ENCODE peak calls at places on chromosomes 5 and 9, in ten cellular contexts. K, I, B, Z, C, G, M, N, H and L are unnamed samples.

GRCh38 chr9:126301985-126302603 is 24.5 kb upstream of the MVB12B start:
- DNase-seq in K (peak), I (no peak), B (peak), Z (peak), C (peak), G (peak), M (peak), N (peak), H (no peak), L (peak)

GRCh38 chr9:108748776-108749175 is 107.0 kb downstream of the ACTL7B start:
- DNase-seq in K (no peak), I (no peak), B (no peak), Z (no peak), C (no peak), G (peak), M (no peak), N (no peak), H (no peak), L (no peak)

GRCh38 chr5:21654-22233 is 70.2 kb upstream of the PLEKHG4B start:
- DNase-seq in K (peak), I (no peak), B (no peak), Z (peak), C (peak), G (no peak), M (no peak), N (no peak), H (no peak), L (no peak)

GRCh38 chr5:1542755-1543154 is 19.0 kb upstream of the LPCAT1 start:
- DNase-seq in K (no peak), I (no peak), B (no peak), Z (peak), C (peak), G (peak), M (no peak), N (no peak), H (peak), L (peak)

GRCh38 chr5:168681556-168682183 is 102.5 kb upstream of the PANK3 start:
- DNase-seq in K (peak), I (no peak), B (no peak), Z (peak), C (no peak), G (peak), M (no peak), N (no peak), H (no peak), L (no peak)

GRCh38 chr9:83299556-83299955 is 236.6 kb upstream of the RASEF start:
- DNase-seq in K (peak), I (no peak), B (no peak), Z (peak), C (peak), G (no peak), M (no peak), N (no peak), H (no peak), L (no peak)

GRCh38 chr5:15645376-15645775 is 145.4 kb downstream of the FBXL7 start:
- DNase-seq in K (peak), I (no peak), B (no peak), Z (peak), C (no peak), G (no peak), M (no peak), N (no peak), H (no peak), L (no peak)

GRCh38 chr5:151082274-151082902 is 1.6 kb upstream of the TNIP1 start:
- DNase-seq in K (peak), I (no peak), B (no peak), Z (no peak), C (no peak), G (peak), M (no peak), N (peak), H (no peak), L (no peak)

GRCh38 chr5:149288437-149288836 is 16.8 kb downstream of the AFAP1L1 start:
- DNase-seq in K (no peak), I (no peak), B (no peak), Z (no peak), C (no peak), G (no peak), M (no peak), N (no peak), H (peak), L (no peak)

GRCh38 chr9:100020121-100020780 is 78.5 kb downstream of the ERP44 start:
- DNase-seq in K (peak), I (no peak), B (no peak), Z (peak), C (no peak), G (no peak), M (no peak), N (no peak), H (no peak), L (no peak)

GRCh38 chr9:108850293-108850897 is 5.4 kb downstream of the ACTL7B start:
- DNase-seq in K (peak), I (no peak), B (no peak), Z (no peak), C (peak), G (no peak), M (no peak), N (peak), H (no peak), L (no peak)

GRCh38 chr9:73239868-73240267 is 88.2 kb downstream of the ANXA1 start:
- DNase-seq in K (peak), I (no peak), B (no peak), Z (peak), C (no peak), G (no peak), M (no peak), N (no peak), H (no peak), L (peak)

GRCh38 chr5:31664566-31664965 is 25.6 kb downstream of the PDZD2 start:
- DNase-seq in K (peak), I (no peak), B (no peak), Z (peak), C (peak), G (no peak), M (no peak), N (peak), H (no peak), L (no peak)

GRCh38 chr5:6495433-6496206 is 47.0 kb downstream of the UBE2QL1 start:
- DNase-seq in K (no peak), I (no peak), B (no peak), Z (no peak), C (no peak), G (no peak), M (no peak), N (no peak), H (peak), L (peak)

GRCh38 chr5:172932313-172933017 is 26.8 kb upstream of the RPL26L1 start:
- DNase-seq in K (peak), I (peak), B (peak), Z (peak), C (peak), G (peak), M (peak), N (peak), H (peak), L (peak)